ENCODE peak calls at places on chromosome 21, in ten cellular contexts. Q is tibial artery, P is esophagus squamous epithelium, E is Panc1, N is heart right ventricle, B is upper lobe of right lung, W is H9, J is heart left ventricle, S is RWPE1, X is transverse colon. L is an unnamed sample.

GRCh38 chr21:14945176-14945575 is 119.6 kb downstream of the NRIP1 start:
- DNase-seq in J (no peak), N (no peak), Q (no peak), B (no peak), S (no peak), P (no peak), W (no peak), X (no peak), E (no peak), L (no peak)

GRCh38 chr21:34812510-34813265 is 143.9 kb downstream of the CLIC6 start:
- DNase-seq in Q (no peak), B (no peak), P (no peak), J (no peak), X (no peak), N (no peak), E (peak), W (no peak), S (no peak), L (no peak)

GRCh38 chr21:43611598-43612369 is 47.5 kb downstream of the HSF2BP start:
- DNase-seq in E (no peak), N (peak), S (peak), B (peak), P (no peak), J (peak), X (peak), W (peak), Q (peak), L (peak)

GRCh38 chr21:45488839-45489479 is 53.3 kb downstream of the SLC19A1 start:
- DNase-seq in E (no peak), X (no peak), P (no peak), N (no peak), Q (no peak), W (peak), B (no peak), S (no peak), J (no peak), L (no peak)

GRCh38 chr21:35333831-35334593 is 284.9 kb upstream of the RUNX1 start:
- DNase-seq in N (no peak), Q (peak), B (peak), P (no peak), E (no peak), S (no peak), J (peak), X (no peak), W (no peak), L (no peak)

GRCh38 chr21:34661848-34662247 is 6.9 kb upstream of the CLIC6 start:
- DNase-seq in S (no peak), P (no peak), Q (no peak), B (no peak), X (no peak), E (no peak), N (no peak), W (no peak), J (no peak), L (no peak)

GRCh38 chr21:46003575-46004007 is 22.0 kb downstream of the COL6A1 start:
- DNase-seq in J (peak), B (no peak), P (no peak), W (peak), N (peak), Q (no peak), E (no peak), S (no peak), X (no peak), L (peak)

GRCh38 chr21:31235671-31236450 is 108.2 kb downstream of the TIAM1 start:
- DNase-seq in E (no peak), W (no peak), S (no peak), J (no peak), Q (no peak), X (no peak), P (no peak), B (no peak), N (no peak), L (no peak)

GRCh38 chr21:21921410-21922232 is 923.4 kb downstream of the NCAM2 start:
- DNase-seq in B (no peak), E (no peak), Q (no peak), P (no peak), W (no peak), S (peak), N (no peak), J (no peak), X (no peak), L (no peak)
- TF ChIP-seq CTCF in B (peak), E (peak), Q (no peak), P (no peak), W (peak), S (peak), N (no peak), J (no peak), X (peak), L (peak)

GRCh38 chr21:36661511-36662309 is 37.2 kb upstream of the SIM2 start:
- DNase-seq in B (no peak), W (peak), J (peak), N (no peak), X (peak), E (no peak), P (no peak), Q (no peak), S (peak), L (no peak)
- TF ChIP-seq CTCF in B (peak), W (peak), J (peak), N (no peak), X (peak), E (peak), P (no peak), Q (no peak), S (no peak), L (peak)

DNA sequence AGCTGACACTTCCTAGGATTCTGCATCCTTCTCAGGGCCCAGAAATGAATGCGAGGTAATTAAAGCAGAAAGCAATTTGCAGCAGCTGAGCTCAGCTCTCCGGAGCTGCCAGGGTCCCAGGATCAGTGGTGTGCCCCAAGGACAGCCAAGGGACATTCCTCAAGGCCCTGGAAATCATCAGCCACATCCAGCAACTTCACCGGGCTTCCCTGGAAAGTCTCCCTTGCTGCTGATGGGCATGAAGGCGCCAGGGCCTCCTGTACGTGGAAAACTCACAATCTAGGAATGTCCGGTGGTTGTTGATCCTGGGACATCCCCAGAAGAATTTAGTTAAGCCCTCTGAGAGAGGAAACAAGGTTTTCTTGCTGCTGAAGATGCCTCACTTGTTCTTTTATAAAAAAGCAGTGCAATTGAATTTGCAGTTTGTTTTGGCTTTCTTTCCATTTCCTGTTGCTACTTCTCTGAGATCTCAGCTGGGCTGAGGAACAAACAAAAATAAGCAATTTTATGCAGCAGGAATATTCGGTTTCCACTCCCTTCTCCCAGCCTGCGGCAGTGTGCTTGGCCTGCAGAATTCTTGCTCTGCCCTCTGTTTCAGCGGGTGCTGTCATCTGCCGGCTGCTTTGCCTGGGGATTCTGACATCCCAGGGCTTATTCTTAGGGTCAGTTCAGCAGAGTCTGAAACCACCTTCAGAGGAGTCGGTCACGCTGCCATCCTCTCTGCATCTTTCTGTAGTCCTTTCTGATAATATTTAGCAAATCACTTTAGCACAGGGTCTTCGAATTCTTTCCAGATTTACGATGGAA is 85.9 kb downstream of the TCP10L start:
- DNase-seq in N (no peak), E (no peak), Q (no peak), X (no peak), J (peak), S (no peak), W (no peak), P (no peak), B (no peak), L (no peak)
- TF ChIP-seq CTCF in N (no peak), E (no peak), Q (no peak), X (no peak), J (peak), S (no peak), W (no peak), P (no peak), B (no peak), L (no peak)

DNA sequence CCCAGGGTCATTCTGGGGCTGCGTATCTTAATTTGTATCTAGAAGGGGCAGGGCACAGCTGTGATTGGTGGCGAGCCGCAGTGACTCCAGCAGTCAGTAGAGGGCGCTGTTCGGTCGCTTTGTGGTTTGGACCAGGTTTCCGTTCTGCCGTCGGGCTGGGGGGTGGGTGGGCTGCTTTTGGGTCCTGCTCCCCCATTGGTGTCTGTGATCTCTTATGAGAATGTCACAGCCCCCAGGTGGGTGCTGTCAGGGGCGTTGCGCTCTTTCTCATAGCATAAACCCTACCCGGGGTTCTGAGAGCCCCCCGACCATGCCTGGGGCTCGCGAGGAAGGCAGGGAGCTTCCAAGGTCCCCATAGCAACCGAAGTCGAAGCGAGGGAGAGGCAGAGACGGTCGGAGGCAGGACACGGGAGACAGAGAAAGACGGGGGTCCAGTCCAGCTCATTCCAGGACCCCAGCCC is 5.4 kb downstream of the TFF3 start:
- DNase-seq in Q (no peak), P (no peak), W (peak), N (peak), B (peak), E (peak), S (peak), X (peak), J (no peak), L (peak)
- TF ChIP-seq CTCF in Q (peak), P (peak), W (peak), N (peak), B (peak), E (peak), S (peak), X (peak), J (peak), L (peak)

GRCh38 chr21:29334717-29335428 is 36.2 kb downstream of the BACH1 start:
- DNase-seq in X (no peak), B (no peak), W (no peak), P (no peak), N (no peak), E (no peak), S (no peak), Q (no peak), J (no peak), L (no peak)
- TF ChIP-seq CTCF in X (no peak), B (no peak), W (peak), P (no peak), N (no peak), E (no peak), S (no peak), Q (no peak), J (no peak), L (no peak)